ENCODE peak calls at places on chromosomes 11 and 22, in seven cellular contexts. Q is thoracic aorta, D is IMR-90, S is left ventricle myocardium inferior, Z is esophagus squamous epithelium, R is colonic mucosa, X is fibroblast of lung. F is an unnamed sample. For H3K9me3, the result is how much of the 10 kb centered on the place peaks cover.

GRCh38 chr11:64121637-64122410 is 44.1 kb downstream of the MACROD1 start:
- DNase-seq in R (no peak), Z (no peak), S (no peak), X (peak), D (peak), Q (no peak), F (no peak)

GRCh38 chr11:131696584-131697120 is 326.2 kb downstream of the NTM start:
- DNase-seq in R (no peak), X (peak), S (no peak), Q (no peak), D (no peak), Z (no peak), F (no peak)

GRCh38 chr22:38505595-38506117 is 455 bp downstream of the DDX17 start:
- DNase-seq in X (peak), R (peak), Q (peak), S (peak), D (peak), Z (no peak), F (peak)

GRCh38 chr11:4018641-4019040 is 76.0 kb upstream of the RRM1 start:
- DNase-seq in R (no peak), X (peak), Z (no peak), D (no peak), Q (no peak), S (no peak), F (no peak)

GRCh38 chr11:64935634-64936081 is at the start of gene GPHA2:
- DNase-seq in D (no peak), S (no peak), Z (no peak), R (no peak), Q (no peak), X (no peak), F (peak)

GRCh38 chr22:32206774-32207758 is 2.2 kb upstream of the RFPL2 start:
- DNase-seq in X (peak), S (no peak), Q (no peak), R (peak), D (no peak), Z (no peak), F (peak)

GRCh38 chr11:71962428-71963038 is 33.7 kb downstream of the RNF121 start:
- DNase-seq in X (peak), R (no peak), Z (no peak), D (peak), S (no peak), Q (no peak), F (no peak)

GRCh38 chr22:40421941-40422340 is 51.5 kb downstream of the SGSM3 start:
- DNase-seq in R (no peak), D (no peak), S (peak), Z (no peak), X (no peak), Q (no peak), F (no peak)

GRCh38 chr22:40668611-40669390 is 10.5 kb upstream of the MCHR1 start:
- DNase-seq in S (no peak), D (peak), Z (no peak), X (peak), Q (no peak), R (no peak), F (no peak)

GRCh38 chr22:19223110-19223509 is 44.6 kb upstream of the SLC25A1 start:
- DNase-seq in X (no peak), D (no peak), Q (no peak), S (no peak), Z (no peak), R (no peak), F (no peak)

GRCh38 chr11:114185436-114185835 is 110.8 kb upstream of the NNMT start:
- DNase-seq in D (no peak), Q (no peak), Z (no peak), X (no peak), S (no peak), R (no peak), F (no peak)

GRCh38 chr22:30208631-30209603 is 37.6 kb downstream of the LIF start:
- DNase-seq in Q (peak), R (peak), X (peak), D (peak), S (peak), Z (no peak), F (peak)

GRCh38 chr22:38214248-38215056 is 12.7 kb downstream of the MAFF start:
- DNase-seq in Q (no peak), Z (no peak), R (peak), S (peak), X (peak), D (peak), F (peak)

DNA sequence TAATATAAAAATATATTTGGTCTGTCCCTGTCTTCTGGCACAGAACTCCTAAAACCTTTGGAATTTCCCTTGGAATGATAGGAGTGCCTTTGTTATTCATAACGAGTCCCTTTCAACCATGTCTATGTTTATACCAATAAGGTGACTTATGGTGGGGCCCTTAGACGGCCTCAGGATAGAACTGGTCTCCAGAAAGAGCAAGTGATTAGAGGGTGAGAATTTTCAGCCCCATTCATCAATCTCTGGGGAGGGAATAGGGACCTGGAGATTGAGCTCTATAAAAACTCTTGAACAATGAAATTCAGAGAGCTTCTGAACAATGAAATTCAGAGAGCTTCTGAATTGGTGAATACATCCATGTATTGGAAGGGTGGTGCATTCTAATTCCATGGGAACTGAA is 18.4 kb upstream of the PICALM start:
- DNase-seq in S (no peak), R (no peak), Z (no peak), Q (no peak), D (no peak), X (no peak), F (no peak)
- H3K9me3 ChIP-seq in S (under half), R (under half), Z (under half), Q (under half), D (under half), X (under half), F (under half)

GRCh38 chr11:50032574-50032973 is at the start of gene OR4C45:
- DNase-seq in X (no peak), Q (no peak), R (no peak), Z (no peak), S (no peak), D (no peak), F (no peak)
- H3K9me3 ChIP-seq in X (under half), Q (under half), R (under half), Z (under half), S (under half), D (under half), F (under half)

DNA sequence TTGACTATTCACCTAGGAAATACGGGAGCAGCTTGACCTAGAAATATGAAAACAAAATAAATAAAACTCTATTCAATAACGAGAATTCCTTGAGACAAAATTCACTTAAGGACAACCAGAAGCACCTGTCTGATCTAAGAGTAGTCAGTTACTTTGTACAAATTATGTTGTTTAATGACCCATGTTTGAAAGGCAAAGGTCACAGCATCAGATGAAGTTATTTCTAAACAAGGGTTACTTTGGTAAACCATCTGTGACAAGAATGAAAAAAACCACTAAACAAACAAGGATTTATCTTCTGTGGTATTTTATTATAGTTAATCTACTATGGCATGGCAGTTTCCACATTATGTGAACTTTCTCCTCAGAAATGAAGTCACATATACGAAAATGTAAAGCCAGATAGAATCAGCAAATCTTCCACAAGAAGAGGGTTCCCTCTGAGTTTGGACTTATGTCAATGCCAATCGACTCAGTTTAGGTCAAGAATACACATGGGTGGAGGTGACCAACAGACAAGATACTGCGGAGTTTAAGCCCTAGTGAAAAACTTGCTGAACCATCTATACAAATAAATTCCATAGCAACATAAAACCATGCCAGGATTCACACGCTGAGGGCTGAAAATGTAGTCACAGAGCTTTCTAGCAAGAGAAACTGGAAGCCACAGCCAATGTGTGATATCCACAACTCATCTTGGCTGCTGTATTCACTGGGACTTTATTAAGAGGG is 53.4 kb downstream of the NCAPD3 start:
- DNase-seq in Z (no peak), Q (no peak), D (no peak), R (no peak), S (no peak), X (no peak), F (no peak)
- H3K9me3 ChIP-seq in Z (under half), Q (under half), D (under half), R (under half), S (under half), X (under half), F (under half)

GRCh38 chr11:17371614-17372013 is 16.8 kb downstream of the KCNJ11 start:
- DNase-seq in R (no peak), X (peak), D (peak), Z (no peak), S (no peak), Q (no peak), F (no peak)
- H3K9me3 ChIP-seq in R (under half), X (under half), D (under half), Z (half or more), S (half or more), Q (under half), F (half or more)

GRCh38 chr11:13297917-13298356 is 20.3 kb downstream of the BMAL1 start:
- DNase-seq in D (no peak), X (no peak), Q (no peak), R (no peak), S (no peak), Z (no peak), F (no peak)
- H3K9me3 ChIP-seq in D (under half), X (under half), Q (under half), R (under half), S (under half), Z (under half), F (under half)